ENCODE peak calls at places on chromosomes 11 and 22, in six cellular contexts. E, I, A, C, T and P are unnamed samples.

GRCh38 chr11:111772535-111772934 is 6.3 kb upstream of the PPP2R1B start:
- DNase-seq in A (no peak), I (no peak), C (no peak), E (no peak), T (no peak), P (no peak)

GRCh38 chr11:77397631-77398030 is 76.3 kb downstream of the PAK1 start:
- DNase-seq in I (no peak), T (no peak), E (no peak), C (no peak), A (no peak), P (no peak)

GRCh38 chr22:45994516-45995404 is 17.8 kb upstream of the WNT7B start:
- DNase-seq in C (peak; percentile 64), A (peak; percentile 68), E (peak; percentile 87), T (peak; percentile 95), I (peak; percentile 78), P (no peak)

GRCh38 chr22:38766076-38766777 is 10.4 kb upstream of the SUN2 start:
- DNase-seq in C (peak; percentile 58), E (peak; percentile 85), A (peak; percentile 79), I (peak; percentile 73), T (no peak), P (no peak)

GRCh38 chr11:45259607-45260006 is 26.5 kb downstream of the SYT13 start:
- DNase-seq in T (no peak), C (peak; percentile 43), I (no peak), A (no peak), E (no peak), P (no peak)

GRCh38 chr11:103317118-103317517 is 207.9 kb downstream of the DYNC2H1 start:
- DNase-seq in E (no peak), C (peak; percentile 18), T (no peak), I (no peak), A (peak; percentile 21), P (no peak)

GRCh38 chr11:66878554-66878953 is 21.7 kb downstream of the LRFN4 start:
- DNase-seq in T (no peak), E (peak; percentile 85), C (no peak), A (no peak), I (no peak), P (no peak)

GRCh38 chr11:108199446-108200321 is 22.8 kb downstream of the NPAT start:
- DNase-seq in C (peak; percentile 42), E (no peak), T (no peak), A (peak; percentile 65), I (no peak), P (no peak)

GRCh38 chr22:36238348-36239149 is 778 bp downstream of the APOL2 start:
- DNase-seq in C (no peak), I (peak; percentile 13), E (no peak), T (peak; percentile 79), A (peak; percentile 26), P (no peak)

GRCh38 chr11:102229510-102230119 is 87.7 kb upstream of the BIRC3 start:
- DNase-seq in A (no peak), I (no peak), C (no peak), T (no peak), E (no peak), P (no peak)

GRCh38 chr11:126426126-126426525 is 70.6 kb downstream of the ST3GAL4 start:
- DNase-seq in T (no peak), I (no peak), A (no peak), C (no peak), E (no peak), P (no peak)

GRCh38 chr11:66126808-66127555 is 56.9 kb downstream of the PACS1 start:
- DNase-seq in I (peak; percentile 54), C (peak; percentile 80), A (peak; percentile 79), T (peak; percentile 81), E (no peak), P (no peak)

GRCh38 chr11:13207665-13208594 is 69.7 kb upstream of the BMAL1 start:
- DNase-seq in A (peak; percentile 89), C (peak; percentile 85), E (no peak), I (peak; percentile 46), T (no peak), P (peak; percentile 86)

GRCh38 chr22:17910561-17911311 is 113.6 kb downstream of the MICAL3 start:
- DNase-seq in I (peak; percentile 89), T (peak; percentile 81), A (peak; percentile 87), C (peak; percentile 86), E (no peak), P (no peak)

GRCh38 chr22:39658806-39659463 is 88.4 kb downstream of the CACNA1I start:
- DNase-seq in A (no peak), E (no peak), I (no peak), C (no peak), T (no peak), P (no peak)

GRCh38 chr11:87215236-87215635 is 177.5 kb downstream of the TMEM135 start:
- DNase-seq in A (peak; percentile 21), I (no peak), E (no peak), C (no peak), T (no peak), P (no peak)

GRCh38 chr11:59771605-59772004 is 16.4 kb downstream of the STX3 start:
- DNase-seq in T (no peak), C (no peak), E (no peak), A (no peak), I (no peak), P (no peak)

GRCh38 chr11:70688142-70688541 is 289.8 kb downstream of the CTTN start:
- DNase-seq in I (no peak), C (no peak), E (no peak), A (no peak), T (peak; percentile 39), P (no peak)

GRCh38 chr11:112023104-112023503 is 2.1 kb upstream of the DLAT start:
- DNase-seq in I (peak; percentile 37), T (no peak), E (no peak), A (no peak), C (no peak), P (no peak)

GRCh38 chr22:36732609-36733008 is 29.1 kb upstream of the CACNG2 start:
- DNase-seq in T (no peak), I (no peak), C (no peak), A (no peak), E (no peak), P (no peak)

GRCh38 chr22:23256138-23256932 is 76.0 kb downstream of the BCR start:
- DNase-seq in A (no peak), E (no peak), T (no peak), I (no peak), C (no peak), P (no peak)
- H3K4me3 ChIP-seq in A (no peak overlapping the region), E (no peak overlapping the region), T (no peak overlapping the region), I (no peak overlapping the region), C (no peak overlapping the region), P (no peak overlapping the region)

GRCh38 chr11:75572744-75573143 is 10.7 kb downstream of the SERPINH1 start:
- DNase-seq in I (no peak), C (no peak), T (no peak), E (no peak), A (no peak), P (no peak)

GRCh38 chr11:75576445-75577049 is 14.5 kb downstream of the SERPINH1 start:
- DNase-seq in E (peak; percentile 68), T (peak; percentile 90), I (no peak), A (peak; percentile 68), C (peak; percentile 83), P (peak; percentile 31)

GRCh38 chr11:75576017-75576416 is 14.0 kb downstream of the SERPINH1 start:
- DNase-seq in E (no peak), C (no peak), A (no peak), I (no peak), T (no peak), P (no peak)

GRCh38 chr11:75577198-75577597 is 15.1 kb downstream of the SERPINH1 start:
- DNase-seq in E (peak; percentile 55), I (peak; percentile 55), A (peak; percentile 48), C (peak; percentile 63), T (no peak), P (no peak)

GRCh38 chr11:75574698-75575265 is 12.7 kb downstream of the SERPINH1 start:
- DNase-seq in E (peak; percentile 49), A (no peak), I (no peak), C (peak; percentile 32), T (no peak), P (no peak)
- TF ChIP-seq CTCF in E (no peak), A (peak; percentile 47), I (peak; percentile 41), C (peak; percentile 54), T (no peak), P (peak; percentile 36)

GRCh38 chr11:33016654-33017053 is 976 bp downstream of the DEPDC7 start:
- DNase-seq in T (no peak), I (no peak), E (no peak), A (no peak), C (no peak), P (no peak)
- H3K4me3 ChIP-seq in T (no peak overlapping the region), I (peak overlapping the region; percentile 30), E (peak overlapping the region; percentile 64), A (peak overlapping the region; percentile 70), C (peak overlapping the region; percentile 78), P (peak overlapping the region; percentile 53)

DNA sequence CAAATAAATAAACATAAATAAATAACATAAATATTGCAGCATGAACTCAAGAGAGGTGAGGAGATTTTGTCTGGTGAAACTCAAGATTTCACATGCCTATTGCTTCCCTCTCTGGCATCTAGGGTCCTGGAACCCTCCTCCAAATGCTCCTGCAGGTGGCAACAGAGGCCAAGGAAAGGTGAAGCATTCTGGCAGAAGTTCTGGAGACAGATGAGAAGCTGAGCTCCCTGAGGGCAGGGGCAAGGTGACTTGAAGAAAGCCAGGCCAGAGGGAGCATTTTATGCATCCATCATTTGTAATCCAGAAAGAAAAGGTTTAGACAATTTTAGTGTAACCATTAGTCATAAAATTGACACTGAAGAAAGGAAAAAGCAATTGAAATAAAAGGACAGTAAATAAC is 64.9 kb downstream of the ENDOD1 start:
- DNase-seq in E (no peak), C (peak; percentile 62), T (no peak), A (peak; percentile 68), I (peak; percentile 70), P (peak; percentile 63)
- TF ChIP-seq CTCF in E (peak; percentile 47), C (peak; percentile 74), T (peak; percentile 66), A (peak; percentile 58), I (peak; percentile 57), P (peak; percentile 79)

GRCh38 chr11:75635009-75635909 is 33.6 kb downstream of the MAP6 start:
- DNase-seq in E (no peak), T (no peak), I (no peak), C (peak; percentile 61), A (peak; percentile 10), P (peak; percentile 39)
- H3K4me3 ChIP-seq in E (no peak overlapping the region), T (no peak overlapping the region), I (no peak overlapping the region), C (no peak overlapping the region), A (no peak overlapping the region), P (no peak overlapping the region)

GRCh38 chr22:31106651-31107205 is 640 bp downstream of the SELENOM start:
- DNase-seq in C (peak; percentile 66), T (no peak), E (no peak), A (peak; percentile 70), I (no peak), P (no peak)

GRCh38 chr22:31105282-31105929 is 2.0 kb downstream of the SELENOM start:
- DNase-seq in E (no peak), A (peak; percentile 19), I (no peak), T (peak; percentile 35), C (no peak), P (no peak)

GRCh38 chr22:31104869-31105268 is 2.5 kb downstream of the SELENOM start:
- DNase-seq in A (peak; percentile 14), T (peak; percentile 69), I (no peak), C (no peak), E (no peak), P (no peak)

GRCh38 chr22:31107206-31108118 is at the start of gene SELENOM:
- DNase-seq in C (peak; percentile 98), T (peak; percentile 97), I (peak; percentile 98), E (peak; percentile 97), A (peak; percentile 99), P (peak; percentile 93)

GRCh38 chr22:31106001-31106571 is 1.3 kb downstream of the SELENOM start:
- DNase-seq in E (no peak), I (no peak), T (peak; percentile 65), A (peak; percentile 33), C (no peak), P (no peak)
- TF ChIP-seq CTCF in E (no peak), I (peak; percentile 7), T (no peak), A (peak; percentile 23), C (peak; percentile 33), P (peak; percentile 23)

GRCh38 chr11:61695917-61696316 is 15.7 kb downstream of the DAGLA start:
- DNase-seq in A (peak; percentile 73), T (peak; percentile 89), I (no peak), E (peak; percentile 76), C (peak; percentile 59), P (no peak)
- H3K4me3 ChIP-seq in A (no peak overlapping the region), T (no peak overlapping the region), I (no peak overlapping the region), E (no peak overlapping the region), C (peak overlapping the region; percentile 12), P (no peak overlapping the region)